ENCODE peak calls at places on chromosomes 1 and 21, in eight cellular contexts. O is stomach, Z is fibroblast of lung, P is psoas muscle, I is heart right ventricle, B is aorta, R is right cardiac atrium, G is colonic mucosa. U is an unnamed sample. For H3K4me1, the result is how much of the 10 kb centered on the place peaks cover.

GRCh38 chr1:35557118-35557610 is at the start of gene KIAA0319L:
- DNase-seq in B (peak), Z (no peak), O (peak), R (peak), P (peak), G (peak), I (peak), U (peak)

GRCh38 chr1:42735056-42735455 is 5.0 kb downstream of the CLDN19 start:
- DNase-seq in R (peak), G (no peak), P (no peak), O (no peak), I (no peak), B (no peak), Z (no peak), U (peak)

GRCh38 chr1:198496216-198497143 is 44.0 kb downstream of the ATP6V1G3 start:
- DNase-seq in R (no peak), I (no peak), P (no peak), G (no peak), Z (peak), B (no peak), O (no peak), U (no peak)

GRCh38 chr1:211332036-211332616 is 5.5 kb downstream of the TRAF5 start:
- DNase-seq in G (no peak), O (no peak), B (no peak), I (no peak), Z (no peak), P (no peak), R (no peak), U (no peak)

GRCh38 chr21:34596561-34597271 is 18.2 kb downstream of the RCAN1 start:
- DNase-seq in R (no peak), I (no peak), P (no peak), Z (no peak), B (no peak), O (no peak), G (no peak), U (no peak)

GRCh38 chr1:2312196-2312588 is 79.2 kb downstream of the MORN1 start:
- DNase-seq in I (no peak), O (no peak), B (no peak), Z (no peak), G (no peak), R (no peak), P (no peak), U (no peak)

GRCh38 chr1:162028726-162029125 is 5.1 kb upstream of the OLFML2B start:
- DNase-seq in O (no peak), P (no peak), G (no peak), Z (no peak), B (no peak), R (no peak), I (no peak), U (no peak)

GRCh38 chr21:21632926-21633325 is 634.7 kb downstream of the NCAM2 start:
- DNase-seq in O (no peak), G (no peak), P (no peak), R (no peak), Z (no peak), B (no peak), I (no peak), U (no peak)

GRCh38 chr1:158153781-158154444 is 26.8 kb upstream of the CD1D start:
- DNase-seq in R (no peak), O (no peak), G (no peak), B (no peak), P (no peak), Z (no peak), I (no peak), U (no peak)

GRCh38 chr1:157146244-157146643 is 8.0 kb upstream of the ETV3 start:
- DNase-seq in R (no peak), O (no peak), G (no peak), Z (no peak), B (no peak), P (no peak), I (no peak), U (no peak)

GRCh38 chr1:107897428-107898339 is 67.3 kb downstream of the VAV3 start:
- DNase-seq in Z (no peak), B (no peak), R (no peak), O (no peak), P (no peak), G (no peak), I (no peak), U (no peak)

GRCh38 chr1:111592389-111593361 is 26.9 kb upstream of the RAP1A start:
- DNase-seq in O (peak), P (peak), R (peak), Z (peak), I (peak), B (peak), G (peak), U (peak)
- H3K4me1 ChIP-seq in O (under half), P (under half), R (under half), Z (under half), I (under half), B (under half), G (under half), U (under half)

GRCh38 chr1:37472281-37472680 is 2.1 kb upstream of the ZC3H12A start:
- DNase-seq in I (no peak), G (no peak), O (no peak), R (no peak), B (no peak), Z (no peak), P (no peak), U (no peak)

GRCh38 chr1:37471345-37472231 is 2.8 kb upstream of the ZC3H12A start:
- DNase-seq in P (peak), B (peak), G (peak), Z (peak), O (peak), I (peak), R (peak), U (peak)

GRCh38 chr1:37473431-37474050 is 839 bp upstream of the ZC3H12A start:
- DNase-seq in Z (no peak), O (no peak), P (no peak), B (no peak), G (peak), I (no peak), R (no peak), U (no peak)

GRCh38 chr1:37474051-37474696 is at the start of gene ZC3H12A:
- DNase-seq in B (peak), R (peak), O (peak), Z (peak), I (peak), P (peak), G (peak), U (peak)

GRCh38 chr1:37472994-37473393 is 1.4 kb upstream of the ZC3H12A start:
- DNase-seq in O (no peak), R (no peak), Z (no peak), I (no peak), B (no peak), P (no peak), G (no peak), U (no peak)
- H3K27ac ChIP-seq in O (no peak), R (no peak), Z (no peak), I (peak), B (no peak), P (peak), G (peak), U (peak)

DNA sequence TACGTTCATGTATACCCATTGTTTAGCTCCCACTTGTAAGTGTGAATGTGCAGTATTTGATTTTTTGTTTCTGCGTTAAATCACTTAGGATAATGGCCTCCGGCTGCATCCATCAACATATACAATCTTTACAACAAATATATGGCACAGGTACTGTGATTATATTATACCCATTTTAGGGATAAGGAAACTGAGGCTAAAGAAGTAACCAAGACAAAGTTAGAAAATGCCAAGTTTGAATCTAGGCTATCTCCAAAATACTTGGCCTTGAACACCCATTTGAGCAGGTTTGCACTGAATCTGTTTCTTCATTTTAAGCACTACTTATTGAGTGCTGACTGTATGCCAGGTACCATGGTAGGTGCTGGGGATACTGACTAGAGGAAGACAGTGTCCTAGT is 149.6 kb downstream of the PBX1 start:
- DNase-seq in B (no peak), Z (no peak), P (no peak), O (no peak), I (no peak), G (no peak), R (no peak), U (no peak)
- H3K4me1 ChIP-seq in B (under half), Z (under half), P (half or more), O (under half), I (half or more), G (under half), R (under half), U (half or more)

DNA sequence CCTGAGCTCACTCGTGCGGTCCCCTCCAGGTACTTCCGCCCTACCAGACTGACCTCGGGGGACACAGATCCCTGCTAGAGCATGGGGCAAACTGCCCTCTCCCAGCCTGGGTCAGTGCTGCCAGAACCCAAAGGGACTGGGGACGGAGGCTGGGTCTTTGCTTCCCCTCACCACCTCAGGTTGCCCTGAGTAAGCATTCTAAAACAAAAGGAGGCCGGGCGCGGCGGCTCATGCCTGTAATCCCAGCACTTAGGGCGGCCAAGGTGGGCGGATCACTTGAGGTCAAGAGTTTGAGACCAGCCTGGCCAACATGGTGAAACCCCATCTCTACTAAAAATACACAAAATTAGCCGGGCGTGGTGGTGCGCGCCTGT is 108.4 kb downstream of the SPSB1 start:
- DNase-seq in R (no peak), O (no peak), Z (no peak), B (no peak), P (no peak), I (no peak), G (no peak), U (no peak)
- H3K27ac ChIP-seq in R (peak), O (no peak), Z (no peak), B (peak), P (peak), I (peak), G (no peak), U (no peak)

GRCh38 chr1:183607322-183607980 is 17.2 kb upstream of the NCF2 start:
- DNase-seq in B (no peak), I (no peak), O (no peak), G (no peak), P (no peak), R (no peak), Z (no peak), U (no peak)
- H3K4me1 ChIP-seq in B (under half), I (under half), O (under half), G (under half), P (under half), R (under half), Z (under half), U (under half)

DNA sequence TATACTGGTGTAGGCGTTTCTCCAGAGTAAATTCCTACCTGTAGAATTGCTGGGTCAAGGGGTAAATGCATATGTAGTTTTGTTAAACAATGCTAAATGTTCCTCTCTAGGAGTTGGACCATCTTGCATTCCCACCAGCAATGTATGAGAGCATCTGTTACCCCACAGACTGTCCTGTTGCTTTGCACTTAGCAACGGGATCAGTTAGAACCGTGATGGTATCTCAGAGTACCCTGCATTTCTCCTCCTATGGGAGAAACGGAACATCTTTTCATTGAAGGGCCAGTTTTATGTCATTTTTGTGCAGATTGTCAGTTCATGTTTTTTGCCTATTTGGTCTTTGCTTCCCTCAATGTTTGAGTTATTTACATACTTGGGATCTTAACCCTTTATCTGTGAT is 18.0 kb upstream of the RIPPLY3 start:
- DNase-seq in R (no peak), G (no peak), Z (no peak), O (no peak), I (no peak), P (no peak), B (no peak), U (no peak)
- H3K27ac ChIP-seq in R (no peak), G (no peak), Z (no peak), O (no peak), I (no peak), P (peak), B (no peak), U (no peak)

GRCh38 chr1:8097077-8097799 is 71.1 kb upstream of the ERRFI1 start:
- DNase-seq in I (no peak), R (no peak), P (no peak), Z (peak), G (peak), B (no peak), O (no peak), U (no peak)
- H3K4me1 ChIP-seq in I (under half), R (under half), P (under half), Z (under half), G (under half), B (under half), O (under half), U (under half)

GRCh38 chr1:6385673-6386191 is 7.8 kb downstream of the ACOT7 start:
- DNase-seq in I (peak), Z (peak), B (no peak), P (no peak), G (peak), O (no peak), R (no peak), U (peak)

GRCh38 chr1:6384135-6384534 is 9.4 kb downstream of the ACOT7 start:
- DNase-seq in Z (no peak), R (no peak), O (no peak), I (no peak), P (no peak), G (no peak), B (no peak), U (no peak)

GRCh38 chr1:6389971-6390370 is 3.6 kb downstream of the ACOT7 start:
- DNase-seq in I (no peak), P (no peak), R (no peak), G (no peak), O (no peak), B (no peak), Z (no peak), U (no peak)

GRCh38 chr1:6386371-6386949 is 7.1 kb downstream of the ACOT7 start:
- DNase-seq in O (no peak), G (no peak), R (no peak), B (no peak), P (no peak), I (no peak), Z (peak), U (no peak)

DNA sequence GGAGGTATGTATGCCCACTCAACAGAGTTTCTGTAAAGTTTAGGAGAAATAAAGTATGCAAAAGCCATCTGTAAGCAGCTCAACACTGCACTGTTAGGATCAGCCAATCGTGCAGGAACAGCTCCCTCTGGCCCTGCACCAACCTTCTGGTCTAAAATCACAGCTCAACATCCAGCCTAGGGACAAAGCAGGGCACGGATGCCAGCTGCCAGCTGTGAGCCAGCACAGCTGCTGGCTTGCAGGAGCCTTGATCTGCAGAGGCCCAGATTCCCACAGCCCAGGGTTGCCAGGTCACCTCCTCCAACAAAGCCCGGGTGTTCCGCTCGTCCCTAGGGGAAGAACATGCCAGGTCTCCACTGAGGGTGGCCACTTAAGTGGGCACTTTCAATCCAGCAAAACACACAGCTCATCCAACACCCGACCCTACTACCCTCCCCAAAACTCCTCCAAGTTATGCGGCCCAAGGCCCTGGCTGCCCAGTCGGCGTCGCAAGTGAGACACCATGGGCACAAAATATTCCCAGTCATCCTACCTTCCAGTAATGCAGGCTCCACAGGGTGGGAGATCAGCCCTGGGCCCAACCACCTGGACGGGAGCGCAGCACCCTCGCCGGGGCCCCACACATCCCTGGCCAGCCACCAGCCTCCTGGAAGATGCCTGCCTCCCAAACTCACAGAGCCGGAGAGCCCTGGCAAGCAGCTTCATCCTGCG is 8.4 kb downstream of the ACOT7 start:
- DNase-seq in I (peak), P (no peak), O (no peak), G (no peak), Z (peak), B (no peak), R (no peak), U (no peak)
- H3K27ac ChIP-seq in I (peak), P (no peak), O (no peak), G (no peak), Z (no peak), B (no peak), R (no peak), U (no peak)

U was measured in adrenal gland.